ENCODE peak calls at places on chromosome 17, in eight cellular contexts. Q is SW 1271; Z is naive thymus-derived CD4-positive, alpha-beta T cell; W is glutamatergic neuron; C is anterior cingulate cortex; V is T-helper 9 cell; R is stimulated activated CD8-positive, alpha-beta memory T cell treated with anti-CD3 and anti-CD28 coated beads, Interleukin-2, amount 100 ng/mL, for 1 hour; N is astrocyte. A is an unnamed sample.

GRCh38 chr17:62321451-62321850 is 58.9 kb upstream of the EFCAB3 start:
- DNase-seq in Q (no peak), Z (no peak), W (no peak), C (no peak), V (no peak), R (no peak), N (no peak), A (no peak)

GRCh38 chr17:8080208-8080798 is 7.2 kb downstream of the ALOX12B start:
- DNase-seq in Q (no peak), Z (no peak), W (no peak), C (no peak), V (no peak), R (no peak), N (no peak), A (no peak)

GRCh38 chr17:8062435-8062806 is 23.6 kb downstream of the ALOX15B start:
- DNase-seq in Q (no peak), Z (no peak), W (no peak), C (no peak), V (no peak), R (no peak), N (peak), A (no peak)

GRCh38 chr17:38358586-38359513 is 7.2 kb downstream of the SOCS7 start:
- DNase-seq in Q (no peak), Z (no peak), W (no peak), C (no peak), V (no peak), R (no peak), N (peak), A (no peak)

GRCh38 chr17:4582691-4583090 is 1.6 kb upstream of the SMTNL2 start:
- DNase-seq in Q (no peak), Z (no peak), W (peak), C (no peak), V (no peak), R (no peak), N (no peak), A (no peak)

GRCh38 chr17:20896153-20896649 is 146.6 kb downstream of the USP22 start:
- DNase-seq in Q (peak), Z (peak), W (no peak), C (peak), V (peak), R (no peak), N (no peak), A (no peak)

GRCh38 chr17:82805823-82806222 is 34.0 kb downstream of the ZNF750 start:
- DNase-seq in Q (no peak), Z (no peak), W (no peak), C (no peak), V (no peak), R (no peak), N (no peak), A (no peak)

GRCh38 chr17:79978545-79978852 is 57.2 kb downstream of the TBC1D16 start:
- DNase-seq in Q (no peak), Z (no peak), W (no peak), C (no peak), V (no peak), R (no peak), N (no peak), A (no peak)

GRCh38 chr17:1865252-1866037 is 35.6 kb downstream of the RPA1 start:
- DNase-seq in Q (peak), Z (peak), W (peak), C (no peak), V (peak), R (peak), N (no peak), A (peak)

GRCh38 chr17:4230142-4230541 is 33.6 kb downstream of the ANKFY1 start:
- DNase-seq in Q (peak), Z (no peak), W (no peak), C (no peak), V (no peak), R (no peak), N (peak), A (no peak)

GRCh38 chr17:82858376-82859126 is 18.7 kb upstream of the ZNF750 start:
- DNase-seq in Q (no peak), Z (no peak), W (no peak), C (no peak), V (peak), R (no peak), N (no peak), A (no peak)

GRCh38 chr17:66165537-66166123 is 26.3 kb downstream of the CEP112 start:
- DNase-seq in Q (peak), Z (peak), W (no peak), C (peak), V (no peak), R (no peak), N (peak), A (peak)

GRCh38 chr17:35170968-35171771 is 23.0 kb downstream of the SLC35G3 start:
- DNase-seq in Q (no peak), Z (peak), W (no peak), C (no peak), V (peak), R (no peak), N (no peak), A (peak)

GRCh38 chr17:45022288-45022648 is 29.2 kb downstream of the DCAKD start:
- DNase-seq in Q (no peak), Z (no peak), W (no peak), C (no peak), V (no peak), R (no peak), N (no peak), A (no peak)

GRCh38 chr17:46935658-46936266 is 12.8 kb downstream of the GOSR2 start:
- DNase-seq in Q (no peak), Z (no peak), W (no peak), C (no peak), V (no peak), R (no peak), N (peak), A (no peak)

GRCh38 chr17:41710472-41711090 is 1.6 kb upstream of the GAST start:
- DNase-seq in Q (no peak), Z (no peak), W (peak), C (peak), V (no peak), R (no peak), N (peak), A (peak)

GRCh38 chr17:49217651-49218413 is 7.3 kb downstream of the ABI3 start:
- DNase-seq in Q (no peak), Z (peak), W (no peak), C (peak), V (peak), R (peak), N (no peak), A (peak)